ENCODE peak calls at places on chromosome 17, in six cellular contexts. E is lung, B is heart right ventricle, Q is tibial nerve, S is BE2C, H is brain microvascular endothelial cell. M is an unnamed sample. For H3K36me3, the result is how much of the 10 kb centered on the place peaks cover.

GRCh38 chr17:27323538-27324212 is 29.8 kb downstream of the WSB1 start:
- DNase-seq in E (peak), S (no peak), H (peak), Q (peak), B (peak), M (no peak)

GRCh38 chr17:45925311-45925710 is 31.0 kb downstream of the MAPT start:
- DNase-seq in H (no peak), E (no peak), S (no peak), Q (no peak), B (no peak), M (no peak)

GRCh38 chr17:82696916-82697807 is 1.3 kb downstream of the RAB40B start:
- DNase-seq in H (no peak), B (no peak), S (no peak), E (no peak), Q (no peak), M (no peak)

GRCh38 chr17:82871056-82871775 is 31.4 kb upstream of the ZNF750 start:
- DNase-seq in E (no peak), Q (no peak), B (peak), S (no peak), H (no peak), M (no peak)

GRCh38 chr17:43171761-43172487 is 910 bp downstream of the NBR1 start:
- DNase-seq in B (peak), E (no peak), H (peak), Q (no peak), S (peak), M (peak)

GRCh38 chr17:4634981-4635380 is 6.5 kb downstream of the ALOX15 start:
- DNase-seq in Q (no peak), S (no peak), H (no peak), B (no peak), E (no peak), M (no peak)

GRCh38 chr17:31433811-31434210 is 42.3 kb downstream of the RAB11FIP4 start:
- DNase-seq in B (no peak), S (no peak), E (no peak), Q (no peak), H (no peak), M (no peak)

GRCh38 chr17:64063766-64064224 is 43.4 kb upstream of the ICAM2 start:
- DNase-seq in H (peak), B (peak), S (peak), E (peak), Q (no peak), M (no peak)

GRCh38 chr17:13405807-13406206 is 195.9 kb downstream of the HS3ST3A1 start:
- DNase-seq in S (no peak), B (no peak), Q (no peak), H (no peak), E (no peak), M (no peak)

GRCh38 chr17:60473788-60474187 is 51.5 kb downstream of the CHCT1 start:
- DNase-seq in S (no peak), H (no peak), E (no peak), Q (no peak), B (no peak), M (no peak)

GRCh38 chr17:31371511-31372097 is 19.9 kb upstream of the RAB11FIP4 start:
- DNase-seq in E (no peak), B (no peak), S (no peak), Q (no peak), H (peak), M (no peak)

GRCh38 chr17:5703736-5704135 is 119.4 kb upstream of the NLRP1 start:
- DNase-seq in E (no peak), Q (no peak), S (no peak), H (no peak), B (no peak), M (no peak)

GRCh38 chr17:40319651-40320550 is 10.9 kb downstream of the RARA start:
- DNase-seq in B (no peak), Q (peak), E (peak), H (no peak), S (no peak), M (no peak)

GRCh38 chr17:48025904-48026502 is 11.6 kb downstream of the COPZ2 start:
- DNase-seq in Q (no peak), H (no peak), B (peak), S (no peak), E (no peak), M (no peak)

GRCh38 chr17:37358098-37358829 is 17.5 kb upstream of the C17orf78 start:
- DNase-seq in Q (no peak), E (peak), S (peak), B (peak), H (peak), M (no peak)

GRCh38 chr17:55607736-55608341 is 96.6 kb upstream of the SMIM36 start:
- DNase-seq in S (no peak), Q (peak), E (peak), B (peak), H (no peak), M (no peak)

GRCh38 chr17:35743911-35744328 is 9.1 kb downstream of the GAS2L2 start:
- DNase-seq in H (peak), Q (no peak), B (no peak), E (no peak), S (no peak), M (no peak)

GRCh38 chr17:82613283-82614094 is 34.8 kb downstream of the WDR45B start:
- DNase-seq in S (peak), E (no peak), H (no peak), Q (no peak), B (no peak), M (no peak)

GRCh38 chr17:10457952-10458351 is 11.4 kb downstream of the MYH4 start:
- DNase-seq in B (no peak), S (no peak), E (no peak), H (no peak), Q (no peak), M (no peak)

GRCh38 chr17:20919990-20920812 is 122.6 kb downstream of the USP22 start:
- DNase-seq in H (no peak), Q (no peak), S (no peak), B (no peak), E (no peak), M (no peak)

GRCh38 chr17:28553000-28553505 is 629 bp upstream of the UNC119 start:
- DNase-seq in B (no peak), S (no peak), E (no peak), Q (no peak), H (no peak), M (no peak)

GRCh38 chr17:28554565-28554964 is 2.1 kb upstream of the UNC119 start:
- DNase-seq in B (no peak), E (no peak), Q (no peak), H (no peak), S (no peak), M (no peak)

GRCh38 chr17:28551421-28552186 is 820 bp downstream of the UNC119 start:
- DNase-seq in E (no peak), B (no peak), Q (no peak), H (no peak), S (no peak), M (no peak)

GRCh38 chr17:28550858-28551257 is 1.6 kb downstream of the UNC119 start:
- DNase-seq in S (no peak), E (no peak), H (no peak), Q (no peak), B (no peak), M (no peak)

GRCh38 chr17:28552201-28552999 is at the start of gene UNC119:
- DNase-seq in B (peak), S (peak), E (peak), Q (peak), H (peak), M (no peak)
- TF ChIP-seq CTCF in B (no peak), S (no peak), E (no peak), Q (no peak), H (no peak), M (no peak)

GRCh38 chr17:80274871-80275449 is 14.3 kb downstream of the RNF213 start:
- DNase-seq in B (no peak), H (no peak), E (no peak), S (no peak), Q (no peak), M (no peak)

GRCh38 chr17:80272366-80272765 is 11.7 kb downstream of the RNF213 start:
- DNase-seq in E (no peak), B (no peak), S (no peak), H (no peak), Q (no peak), M (no peak)

GRCh38 chr17:80277751-80278671 is 17.4 kb downstream of the RNF213 start:
- DNase-seq in S (no peak), B (no peak), Q (no peak), E (no peak), H (peak), M (no peak)

GRCh38 chr17:80270836-80271235 is 10.2 kb downstream of the RNF213 start:
- DNase-seq in S (peak), B (no peak), E (no peak), H (peak), Q (no peak), M (no peak)

GRCh38 chr17:80274317-80274716 is 13.7 kb downstream of the RNF213 start:
- DNase-seq in B (no peak), S (no peak), Q (no peak), E (no peak), H (no peak), M (no peak)
- H3K36me3 ChIP-seq in B (half or more), S (under half), Q (under half), E (under half), H (under half), M (under half)

DNA sequence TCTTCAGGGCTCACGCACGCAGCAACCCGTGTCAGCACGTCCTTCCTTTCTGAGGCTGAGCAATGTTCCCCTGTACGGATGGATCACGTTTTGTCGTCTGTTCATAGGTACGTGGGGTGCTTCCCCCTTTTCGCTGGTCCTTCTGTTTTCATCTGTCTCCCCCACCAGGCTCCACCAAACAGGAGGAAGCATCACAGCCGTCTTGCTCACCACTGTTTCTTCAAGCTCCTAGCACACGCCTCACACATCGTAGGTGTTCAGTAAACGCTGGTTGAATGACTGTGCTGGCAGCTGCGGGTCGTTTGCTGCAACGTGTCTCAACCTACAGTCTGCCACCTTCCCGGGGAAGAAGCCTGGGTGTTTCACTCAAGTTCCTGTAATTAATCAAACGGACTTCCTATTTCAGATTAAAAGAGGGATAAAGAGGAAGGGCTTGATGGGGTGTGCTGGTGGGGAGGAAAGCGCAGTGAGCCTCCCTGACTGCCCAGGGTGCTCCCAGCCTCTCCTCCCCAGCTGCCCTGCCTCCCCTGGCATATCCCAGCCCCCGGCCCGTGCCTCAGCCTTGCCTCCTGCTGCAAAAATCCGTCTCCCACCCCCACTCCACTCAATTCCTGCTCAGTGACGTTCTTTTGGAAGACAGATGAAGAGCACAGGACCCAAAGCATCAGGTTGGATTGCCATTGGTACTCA is 76.7 kb upstream of the DOC2B start:
- DNase-seq in S (no peak), E (no peak), Q (no peak), B (no peak), H (no peak), M (no peak)
- TF ChIP-seq CTCF in S (no peak), E (no peak), Q (no peak), B (no peak), H (no peak), M (no peak)

GRCh38 chr17:70095455-70095854 is 20.4 kb downstream of the KCNJ16 start:
- DNase-seq in B (no peak), Q (no peak), E (no peak), S (no peak), H (no peak), M (no peak)
- H3K36me3 ChIP-seq in B (under half), Q (under half), E (under half), S (under half), H (under half), M (under half)

GRCh38 chr17:42026821-42027539 is 7.1 kb downstream of the NKIRAS2 start:
- DNase-seq in E (no peak), H (no peak), B (no peak), S (no peak), Q (no peak), M (no peak)

GRCh38 chr17:42027540-42027889 is 7.6 kb downstream of the NKIRAS2 start:
- DNase-seq in B (no peak), E (no peak), Q (no peak), H (no peak), S (no peak), M (no peak)

GRCh38 chr17:42023524-42024349 is 3.8 kb downstream of the NKIRAS2 start:
- DNase-seq in H (no peak), S (no peak), B (no peak), E (peak), Q (no peak), M (no peak)

GRCh38 chr17:42027961-42028790 is 8.3 kb downstream of the NKIRAS2 start:
- DNase-seq in B (no peak), S (no peak), E (no peak), Q (no peak), H (no peak), M (no peak)

GRCh38 chr17:42025191-42025579 is 5.3 kb downstream of the NKIRAS2 start:
- DNase-seq in H (no peak), B (no peak), S (no peak), Q (no peak), E (no peak), M (no peak)
- TF ChIP-seq CTCF in H (no peak), B (no peak), S (no peak), Q (no peak), E (no peak), M (no peak)

GRCh38 chr17:81607431-81607830 is 29.5 kb downstream of the NPLOC4 start:
- DNase-seq in E (no peak), B (no peak), H (peak), S (no peak), Q (no peak), M (no peak)

GRCh38 chr17:81612172-81612571 is 24.7 kb downstream of the NPLOC4 start:
- DNase-seq in B (no peak), E (no peak), H (no peak), Q (no peak), S (no peak), M (no peak)

GRCh38 chr17:81608605-81609004 is 28.3 kb downstream of the NPLOC4 start:
- DNase-seq in E (no peak), H (no peak), S (no peak), Q (no peak), B (no peak), M (no peak)

GRCh38 chr17:81608082-81608481 is 28.8 kb downstream of the NPLOC4 start:
- DNase-seq in H (peak), S (no peak), E (no peak), Q (no peak), B (no peak), M (no peak)

GRCh38 chr17:81609541-81610353 is 27.2 kb downstream of the NPLOC4 start:
- DNase-seq in Q (no peak), S (no peak), H (no peak), E (no peak), B (no peak), M (no peak)
- H3K36me3 ChIP-seq in Q (under half), S (half or more), H (half or more), E (under half), B (half or more), M (under half)

DNA sequence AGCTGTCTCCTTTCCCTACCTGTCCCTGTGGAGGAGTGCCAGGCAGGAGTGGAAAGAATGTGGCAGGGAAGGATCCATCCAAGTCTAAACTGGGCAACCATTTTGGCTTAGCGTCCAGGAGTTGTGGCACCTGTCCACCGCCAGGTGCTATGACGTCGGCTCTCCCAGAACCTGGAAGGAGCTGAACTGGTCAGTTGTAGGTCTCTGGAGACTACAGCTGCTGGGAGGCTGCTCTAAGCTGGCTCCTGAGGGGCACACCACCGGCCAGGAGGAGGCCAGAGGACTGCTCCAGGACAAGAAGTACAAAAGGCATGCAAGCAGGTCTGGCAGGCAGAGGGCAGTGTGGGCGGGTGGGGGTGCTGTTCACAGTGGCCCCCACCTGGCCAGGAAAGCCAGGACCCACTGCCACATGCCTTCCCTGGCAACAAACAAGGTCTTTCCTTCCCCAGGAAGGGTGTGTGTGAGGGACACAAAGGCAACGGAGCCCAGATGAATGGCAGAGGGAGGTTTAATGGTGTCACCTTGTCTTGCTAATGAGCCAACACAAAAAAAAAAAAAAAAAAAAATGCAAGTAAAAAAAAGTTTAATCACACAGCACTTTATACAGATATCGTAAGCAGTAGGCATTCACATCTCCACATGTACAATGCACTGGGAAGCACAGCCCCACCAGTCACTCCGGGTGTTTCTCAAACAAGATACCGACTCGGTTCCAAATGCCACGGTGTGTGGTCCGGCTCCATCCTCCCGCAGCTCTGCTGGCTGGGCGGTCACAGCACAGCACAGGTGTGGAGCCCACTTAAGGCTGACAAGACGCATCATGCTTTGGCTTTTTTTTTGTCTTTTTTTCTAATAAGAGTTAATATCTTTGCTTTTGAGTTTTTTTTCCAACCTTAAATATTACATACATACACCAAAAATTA is 4.8 kb downstream of the SPHK1 start:
- DNase-seq in B (no peak), E (no peak), H (no peak), Q (no peak), S (no peak), M (no peak)
- TF ChIP-seq CTCF in B (no peak), E (no peak), H (peak), Q (no peak), S (no peak), M (peak)

M was measured in kidney epithelial cell.